ENCODE peak calls at places on chromosome 12, in ten cellular contexts. W is body of pancreas, C is tibial nerve, P is left ventricle myocardium inferior, T is kidney, I is HepG2, L is upper lobe of right lung, R is lower lobe of right lung, F is right lobe of liver, M is K562. Z is an unnamed sample. For H3K4me1, the result is how much of the 10 kb centered on the place peaks cover.

GRCh38 chr12:79690606-79691298 is at the start of gene PAWR:
- DNase-seq in F (peak), P (peak), C (peak), R (peak), M (no peak), L (peak), T (peak), W (peak), I (peak), Z (peak)

GRCh38 chr12:21759737-21760136 is 14.8 kb downstream of the KCNJ8 start:
- DNase-seq in L (no peak), C (no peak), W (no peak), T (no peak), F (no peak), I (no peak), R (no peak), P (no peak), M (no peak), Z (no peak)

GRCh38 chr12:114096461-114096860 is 130.3 kb upstream of the RBM19 start:
- DNase-seq in C (no peak), R (no peak), I (no peak), M (no peak), L (no peak), W (no peak), P (no peak), T (no peak), F (no peak), Z (no peak)

GRCh38 chr12:5969974-5970690 is 25.1 kb upstream of the ANO2 start:
- DNase-seq in M (no peak), C (no peak), R (no peak), I (no peak), T (no peak), F (no peak), P (no peak), W (no peak), L (no peak), Z (no peak)

GRCh38 chr12:113137861-113138783 is 2.6 kb upstream of the RASAL1 start:
- DNase-seq in L (no peak), C (no peak), I (no peak), M (no peak), P (no peak), T (peak), R (peak), F (peak), W (no peak), Z (no peak)

GRCh38 chr12:47377414-47378221 is 297.9 kb upstream of the AMIGO2 start:
- DNase-seq in T (peak), M (peak), C (peak), F (peak), I (no peak), L (peak), P (peak), W (peak), R (peak), Z (peak)

GRCh38 chr12:15698377-15698867 is 90.8 kb downstream of the EPS8 start:
- DNase-seq in M (no peak), P (no peak), W (no peak), T (no peak), R (no peak), C (no peak), F (no peak), I (no peak), L (no peak), Z (no peak)

GRCh38 chr12:24596768-24597388 is 352.0 kb downstream of the BCAT1 start:
- DNase-seq in L (no peak), I (peak), F (no peak), W (no peak), R (no peak), C (no peak), M (peak), P (no peak), T (no peak), Z (no peak)

GRCh38 chr12:46300906-46301305 is 32.1 kb upstream of the SLC38A1 start:
- DNase-seq in P (peak), F (no peak), I (no peak), C (peak), M (no peak), T (no peak), W (peak), L (no peak), R (no peak), Z (no peak)

GRCh38 chr12:14995583-14996425 is 23.0 kb downstream of the PDE6H start:
- DNase-seq in C (no peak), F (no peak), P (no peak), L (no peak), T (no peak), W (no peak), M (peak), R (no peak), I (peak), Z (no peak)

GRCh38 chr12:122886851-122887816 is 8.8 kb downstream of the VPS37B start:
- DNase-seq in F (no peak), M (peak), L (no peak), R (no peak), W (peak), T (no peak), C (no peak), P (no peak), I (no peak), Z (no peak)

GRCh38 chr12:14695685-14696084 is 714 bp downstream of the GUCY2C start:
- DNase-seq in M (no peak), C (no peak), L (no peak), T (no peak), W (no peak), R (no peak), F (no peak), I (no peak), P (no peak), Z (no peak)

GRCh38 chr12:6955462-6956331 is 4.5 kb downstream of the PTPN6 start:
- DNase-seq in W (no peak), R (peak), I (no peak), M (no peak), P (peak), C (no peak), L (peak), T (no peak), F (peak), Z (no peak)

GRCh38 chr12:34218193-34219045 is 196.1 kb downstream of the ALG10 start:
- DNase-seq in I (peak), F (peak), W (peak), M (peak), L (peak), P (peak), T (peak), C (peak), R (peak), Z (no peak)

GRCh38 chr12:2248087-2248900 is 195.5 kb downstream of the CACNA1C start:
- DNase-seq in W (no peak), R (no peak), M (no peak), T (no peak), C (no peak), P (no peak), L (no peak), F (no peak), I (peak), Z (no peak)

GRCh38 chr12:70971395-70971794 is 50.9 kb upstream of the PTPRR start:
- DNase-seq in W (no peak), T (no peak), F (no peak), M (no peak), R (no peak), C (no peak), L (no peak), I (no peak), P (no peak), Z (no peak)

GRCh38 chr12:52066346-52067080 is 3.3 kb upstream of the ATG101 start:
- DNase-seq in F (no peak), T (no peak), C (no peak), R (no peak), M (no peak), I (no peak), W (no peak), P (no peak), L (no peak), Z (no peak)

GRCh38 chr12:52069410-52070242 is at the start of gene ATG101:
- DNase-seq in C (peak), F (peak), P (peak), T (peak), W (peak), R (peak), I (peak), L (peak), M (peak), Z (peak)

GRCh38 chr12:52063986-52064649 is 5.7 kb upstream of the ATG101 start:
- DNase-seq in F (no peak), W (peak), L (no peak), P (peak), R (no peak), C (peak), T (no peak), I (no peak), M (peak), Z (peak)

GRCh38 chr12:52070243-52070925 is 606 bp downstream of the ATG101 start:
- DNase-seq in I (no peak), R (no peak), F (no peak), M (peak), L (no peak), P (no peak), T (no peak), C (no peak), W (no peak), Z (no peak)

DNA sequence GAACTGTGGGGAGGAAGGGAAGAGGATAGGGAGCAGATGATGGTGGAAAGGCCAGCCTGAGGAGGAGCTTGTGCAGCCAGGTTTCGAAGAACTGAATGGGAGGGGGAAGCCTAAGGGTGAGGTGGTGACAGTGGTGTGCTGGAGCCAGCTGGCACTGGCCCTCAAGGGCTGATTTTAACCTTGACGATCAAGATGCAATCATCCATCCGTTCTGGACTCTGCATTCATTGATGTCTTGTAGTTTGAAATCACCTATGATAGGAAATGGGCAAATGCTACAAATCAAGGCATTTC is 2.8 kb upstream of the ATG101 start:
- DNase-seq in T (no peak), M (no peak), W (no peak), P (no peak), I (no peak), R (no peak), F (no peak), L (no peak), C (no peak), Z (no peak)
- H3K4me1 ChIP-seq in T (under half), M (under half), W (under half), P (half or more), I (half or more), R (under half), F (under half), L (under half), C (under half), Z (under half)

GRCh38 chr12:104823985-104824441 is 134.1 kb downstream of the SLC41A2 start:
- DNase-seq in C (no peak), M (peak), F (peak), I (no peak), P (no peak), L (peak), W (peak), T (no peak), R (peak), Z (peak)

GRCh38 chr12:104827587-104827986 is 130.5 kb downstream of the SLC41A2 start:
- DNase-seq in L (no peak), M (peak), P (no peak), C (no peak), I (no peak), T (no peak), W (no peak), F (no peak), R (no peak), Z (no peak)

GRCh38 chr12:104828015-104828414 is 130.1 kb downstream of the SLC41A2 start:
- DNase-seq in L (no peak), R (no peak), F (no peak), P (peak), T (no peak), W (no peak), C (no peak), I (no peak), M (no peak), Z (peak)

GRCh38 chr12:104825408-104825807 is 132.7 kb downstream of the SLC41A2 start:
- DNase-seq in P (no peak), C (no peak), F (no peak), T (no peak), R (no peak), M (peak), W (no peak), L (no peak), I (no peak), Z (no peak)
- TF ChIP-seq CTCF in P (no peak), C (no peak), F (no peak), T (no peak), R (peak), M (peak), W (no peak), L (no peak), I (no peak), Z (no peak)

GRCh38 chr12:998020-998874 is 7.2 kb downstream of the ERC1 start:
- DNase-seq in M (no peak), W (no peak), F (no peak), R (no peak), L (no peak), P (no peak), T (no peak), C (no peak), I (peak), Z (no peak)
- H3K4me3 ChIP-seq in M (no peak), W (no peak), F (no peak), R (no peak), L (no peak), P (no peak), T (no peak), C (no peak), I (no peak), Z (no peak)

GRCh38 chr12:116726749-116727148 is 11.1 kb downstream of the SPRING1 start:
- DNase-seq in C (no peak), T (no peak), M (no peak), W (no peak), L (no peak), P (no peak), R (no peak), F (no peak), I (no peak), Z (no peak)
- H3K4me1 ChIP-seq in C (under half), T (under half), M (under half), W (under half), L (under half), P (under half), R (under half), F (under half), I (under half), Z (under half)

GRCh38 chr12:84113666-84114065 is 798.9 kb downstream of the SLC6A15 start:
- DNase-seq in P (no peak), M (no peak), I (no peak), T (no peak), C (no peak), W (no peak), F (no peak), R (no peak), L (no peak), Z (no peak)

GRCh38 chr12:84117190-84117589 is 795.4 kb downstream of the SLC6A15 start:
- DNase-seq in P (no peak), R (no peak), W (no peak), C (no peak), I (no peak), F (no peak), M (no peak), T (no peak), L (no peak), Z (no peak)
- TF ChIP-seq CTCF in P (no peak), R (no peak), W (no peak), C (no peak), I (no peak), F (no peak), M (no peak), T (no peak), L (no peak), Z (no peak)

GRCh38 chr12:132617135-132617701 is 1.4 kb upstream of the P2RX2 start:
- DNase-seq in F (no peak), C (no peak), L (no peak), T (no peak), I (no peak), P (no peak), R (no peak), W (no peak), M (no peak), Z (no peak)

GRCh38 chr12:132619301-132620112 is 931 bp downstream of the P2RX2 start:
- DNase-seq in I (no peak), M (no peak), T (peak), C (no peak), P (no peak), W (no peak), L (no peak), R (no peak), F (peak), Z (peak)

GRCh38 chr12:132617822-132618682 is 524 bp upstream of the P2RX2 start:
- DNase-seq in F (no peak), R (no peak), L (no peak), W (no peak), C (no peak), I (no peak), P (no peak), T (peak), M (no peak), Z (no peak)

GRCh38 chr12:132620113-132620892 is 1.7 kb downstream of the P2RX2 start:
- DNase-seq in R (no peak), T (no peak), I (no peak), P (no peak), F (no peak), M (no peak), L (no peak), C (no peak), W (no peak), Z (no peak)

DNA sequence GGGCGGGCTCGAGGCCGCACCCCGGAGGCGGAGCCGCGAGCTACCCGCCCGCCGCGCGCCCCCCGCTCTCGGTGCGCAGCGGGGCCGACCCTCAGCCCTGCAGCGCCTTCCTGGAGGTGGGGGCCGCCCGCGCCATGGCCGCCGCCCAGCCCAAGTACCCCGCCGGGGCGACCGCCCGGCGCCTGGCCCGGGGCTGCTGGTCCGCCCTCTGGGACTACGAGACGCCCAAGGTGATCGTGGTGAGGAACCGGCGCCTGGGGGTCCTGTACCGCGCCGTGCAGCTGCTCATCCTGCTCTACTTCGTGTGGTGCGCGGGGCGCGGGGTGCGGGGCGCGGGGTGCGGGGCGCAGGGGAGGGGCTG is at the start of gene P2RX2:
- DNase-seq in I (no peak), F (no peak), C (no peak), R (no peak), W (no peak), L (no peak), T (no peak), P (no peak), M (no peak), Z (peak)
- H3K4me3 ChIP-seq in I (no peak), F (no peak), C (no peak), R (peak), W (no peak), L (peak), T (no peak), P (peak), M (no peak), Z (no peak)

GRCh38 chr12:96194572-96194889 is 356 bp downstream of the ELK3 start:
- DNase-seq in C (no peak), M (no peak), I (no peak), P (no peak), T (no peak), R (no peak), L (no peak), F (no peak), W (no peak), Z (no peak)

GRCh38 chr12:96193725-96194571 is at the start of gene ELK3:
- DNase-seq in W (peak), P (peak), F (peak), M (peak), L (peak), I (peak), R (peak), T (peak), C (peak), Z (peak)

GRCh38 chr12:96195845-96196451 is 1.8 kb downstream of the ELK3 start:
- DNase-seq in I (no peak), F (no peak), T (peak), L (no peak), R (no peak), M (peak), W (no peak), P (no peak), C (no peak), Z (no peak)

GRCh38 chr12:96196781-96197180 is 2.6 kb downstream of the ELK3 start:
- DNase-seq in W (no peak), L (no peak), F (no peak), P (no peak), T (no peak), I (no peak), C (no peak), R (no peak), M (no peak), Z (no peak)

GRCh38 chr12:96194901-96195844 is 998 bp downstream of the ELK3 start:
- DNase-seq in I (no peak), P (peak), M (peak), W (peak), F (no peak), R (no peak), T (peak), L (peak), C (no peak), Z (peak)
- H3K4me1 ChIP-seq in I (under half), P (half or more), M (under half), W (under half), F (under half), R (under half), T (under half), L (under half), C (under half), Z (under half)

GRCh38 chr12:12890815-12891645 is at the start of gene GPRC5A:
- DNase-seq in M (peak), I (peak), P (peak), T (peak), W (peak), R (peak), L (peak), C (peak), F (peak), Z (peak)
- TF ChIP-seq CTCF in M (peak), I (peak), P (no peak), T (peak), W (peak), R (peak), L (peak), C (no peak), F (peak), Z (no peak)

Z was measured in psoas muscle.